ENCODE peak calls at places on chromosomes 12 and 14, in ten cellular contexts. One of them, this sample, is unnamed. For H3K4me1, the result is how much of the 10 kb centered on the place peaks cover.

GRCh38 chr14:85061256-85061655 is 468.7 kb upstream of the FLRT2 start:
- DNase-seq in transverse colon: no peak
- DNase-seq in HepG2: no peak
- DNase-seq in suprapubic skin: no peak
- DNase-seq in stomach: no peak
- DNase-seq in K562: no peak
- DNase-seq in uterus: no peak
- DNase-seq in esophagus squamous epithelium: no peak
- DNase-seq in gastrocnemius medialis: no peak
- DNase-seq in HCT116: no peak
- DNase-seq in this sample: no peak

GRCh38 chr12:24864796-24865125 is 84.1 kb downstream of the BCAT1 start:
- DNase-seq in K562: no peak
- DNase-seq in gastrocnemius medialis: no peak
- DNase-seq in stomach: no peak
- DNase-seq in suprapubic skin: no peak
- DNase-seq in esophagus squamous epithelium: no peak
- DNase-seq in HepG2: no peak
- DNase-seq in HCT116: no peak
- DNase-seq in uterus: no peak
- DNase-seq in transverse colon: no peak
- DNase-seq in this sample: no peak

GRCh38 chr14:66099931-66100330 is 386.2 kb upstream of the CCDC196 start:
- DNase-seq in HepG2: no peak
- DNase-seq in suprapubic skin: no peak
- DNase-seq in esophagus squamous epithelium: no peak
- DNase-seq in transverse colon: no peak
- DNase-seq in gastrocnemius medialis: no peak
- DNase-seq in stomach: no peak
- DNase-seq in uterus: no peak
- DNase-seq in K562: no peak
- DNase-seq in HCT116: no peak
- DNase-seq in this sample: no peak

GRCh38 chr12:124949066-124949465 is 34.6 kb upstream of the UBC start:
- DNase-seq in stomach: no peak
- DNase-seq in K562: no peak
- DNase-seq in HepG2: no peak
- DNase-seq in gastrocnemius medialis: no peak
- DNase-seq in transverse colon: no peak
- DNase-seq in uterus: no peak
- DNase-seq in esophagus squamous epithelium: no peak
- DNase-seq in HCT116: no peak
- DNase-seq in suprapubic skin: no peak
- DNase-seq in this sample: no peak

GRCh38 chr12:26293612-26294011 is 98.2 kb downstream of the SSPN start:
- DNase-seq in gastrocnemius medialis: no peak
- DNase-seq in stomach: no peak
- DNase-seq in HepG2: no peak
- DNase-seq in HCT116: no peak
- DNase-seq in esophagus squamous epithelium: no peak
- DNase-seq in suprapubic skin: no peak
- DNase-seq in K562: no peak
- DNase-seq in transverse colon: no peak
- DNase-seq in uterus: no peak
- DNase-seq in this sample: no peak

GRCh38 chr14:25136811-25137210 is 86.9 kb upstream of the STXBP6 start:
- DNase-seq in stomach: no peak
- DNase-seq in K562: no peak
- DNase-seq in HepG2: no peak
- DNase-seq in uterus: no peak
- DNase-seq in HCT116: no peak
- DNase-seq in transverse colon: no peak
- DNase-seq in esophagus squamous epithelium: no peak
- DNase-seq in suprapubic skin: no peak
- DNase-seq in gastrocnemius medialis: no peak
- DNase-seq in this sample: no peak

GRCh38 chr12:122928033-122928890 is 32.3 kb upstream of the VPS37B start:
- DNase-seq in suprapubic skin: no peak
- DNase-seq in gastrocnemius medialis: no peak
- DNase-seq in esophagus squamous epithelium: no peak
- DNase-seq in K562: no peak
- DNase-seq in stomach: no peak
- DNase-seq in transverse colon: no peak
- DNase-seq in HepG2: no peak
- DNase-seq in HCT116: no peak
- DNase-seq in uterus: no peak
- DNase-seq in this sample: no peak

GRCh38 chr14:69090187-69090789 is 62.6 kb downstream of the DCAF5 start:
- DNase-seq in HCT116: peak
- DNase-seq in K562: peak
- DNase-seq in uterus: no peak
- DNase-seq in gastrocnemius medialis: no peak
- DNase-seq in suprapubic skin: no peak
- DNase-seq in HepG2: peak
- DNase-seq in esophagus squamous epithelium: no peak
- DNase-seq in transverse colon: peak
- DNase-seq in stomach: no peak
- DNase-seq in this sample: peak

DNA sequence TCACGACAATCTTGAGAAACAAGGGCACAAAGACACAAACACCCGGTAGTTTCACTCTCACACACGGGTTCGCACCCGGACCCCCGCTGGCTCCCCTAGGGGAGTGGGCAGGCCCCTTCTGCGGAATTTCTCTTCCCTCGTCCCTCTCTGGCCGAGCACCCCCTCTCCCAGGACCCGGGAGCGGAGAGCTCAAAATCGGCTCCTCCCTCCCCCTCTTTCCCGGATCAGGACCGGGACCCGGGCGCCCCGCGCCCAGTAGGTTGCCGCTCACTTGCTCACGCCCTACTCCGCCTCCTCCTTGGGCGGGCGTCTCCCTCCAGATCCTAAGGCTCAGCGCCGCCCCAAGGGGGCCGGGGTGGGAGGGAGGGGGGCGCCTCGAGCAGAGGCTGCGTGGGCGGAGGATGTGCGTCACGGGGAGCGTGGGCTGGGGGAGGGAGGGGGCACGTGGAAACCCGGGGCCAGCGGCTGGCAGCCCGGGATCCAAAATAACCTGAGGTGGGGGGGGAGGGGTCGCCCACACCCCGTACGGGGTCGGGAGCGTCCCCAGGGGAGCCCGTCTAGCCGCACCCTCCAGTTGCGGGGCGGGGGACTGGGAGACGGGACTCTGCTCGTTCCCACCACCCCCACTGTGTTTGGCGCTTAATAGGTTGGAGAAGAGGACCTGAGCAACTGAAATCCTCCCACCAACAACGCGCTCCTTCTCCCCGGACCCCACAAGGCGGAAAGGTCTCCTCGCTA is 1.8 kb upstream of the NAB2 start:
- DNase-seq in stomach: peak
- DNase-seq in gastrocnemius medialis: peak
- DNase-seq in HCT116: peak
- DNase-seq in esophagus squamous epithelium: peak
- DNase-seq in K562: peak
- DNase-seq in HepG2: no peak
- DNase-seq in uterus: peak
- DNase-seq in transverse colon: peak
- DNase-seq in suprapubic skin: peak
- DNase-seq in this sample: peak
- TF ChIP-seq POLR2A in stomach: no peak
- TF ChIP-seq POLR2A in gastrocnemius medialis: peak
- TF ChIP-seq POLR2A in HCT116: no peak
- TF ChIP-seq POLR2A in esophagus squamous epithelium: no peak
- TF ChIP-seq POLR2A in K562: peak
- TF ChIP-seq POLR2A in HepG2: no peak
- TF ChIP-seq POLR2A in uterus: peak
- TF ChIP-seq POLR2A in transverse colon: peak
- TF ChIP-seq POLR2A in suprapubic skin: no peak
- TF ChIP-seq POLR2A in this sample: peak

GRCh38 chr12:71704920-71705319 is 19.0 kb downstream of the TMEM19 start:
- DNase-seq in gastrocnemius medialis: no peak
- DNase-seq in esophagus squamous epithelium: no peak
- DNase-seq in transverse colon: no peak
- DNase-seq in stomach: no peak
- DNase-seq in HepG2: no peak
- DNase-seq in K562: no peak
- DNase-seq in suprapubic skin: no peak
- DNase-seq in HCT116: no peak
- DNase-seq in uterus: no peak
- DNase-seq in this sample: no peak

GRCh38 chr12:71708658-71709057 is 22.8 kb downstream of the TMEM19 start:
- DNase-seq in gastrocnemius medialis: no peak
- DNase-seq in HepG2: no peak
- DNase-seq in uterus: no peak
- DNase-seq in K562: no peak
- DNase-seq in suprapubic skin: no peak
- DNase-seq in HCT116: no peak
- DNase-seq in esophagus squamous epithelium: no peak
- DNase-seq in stomach: no peak
- DNase-seq in transverse colon: no peak
- DNase-seq in this sample: no peak

DNA sequence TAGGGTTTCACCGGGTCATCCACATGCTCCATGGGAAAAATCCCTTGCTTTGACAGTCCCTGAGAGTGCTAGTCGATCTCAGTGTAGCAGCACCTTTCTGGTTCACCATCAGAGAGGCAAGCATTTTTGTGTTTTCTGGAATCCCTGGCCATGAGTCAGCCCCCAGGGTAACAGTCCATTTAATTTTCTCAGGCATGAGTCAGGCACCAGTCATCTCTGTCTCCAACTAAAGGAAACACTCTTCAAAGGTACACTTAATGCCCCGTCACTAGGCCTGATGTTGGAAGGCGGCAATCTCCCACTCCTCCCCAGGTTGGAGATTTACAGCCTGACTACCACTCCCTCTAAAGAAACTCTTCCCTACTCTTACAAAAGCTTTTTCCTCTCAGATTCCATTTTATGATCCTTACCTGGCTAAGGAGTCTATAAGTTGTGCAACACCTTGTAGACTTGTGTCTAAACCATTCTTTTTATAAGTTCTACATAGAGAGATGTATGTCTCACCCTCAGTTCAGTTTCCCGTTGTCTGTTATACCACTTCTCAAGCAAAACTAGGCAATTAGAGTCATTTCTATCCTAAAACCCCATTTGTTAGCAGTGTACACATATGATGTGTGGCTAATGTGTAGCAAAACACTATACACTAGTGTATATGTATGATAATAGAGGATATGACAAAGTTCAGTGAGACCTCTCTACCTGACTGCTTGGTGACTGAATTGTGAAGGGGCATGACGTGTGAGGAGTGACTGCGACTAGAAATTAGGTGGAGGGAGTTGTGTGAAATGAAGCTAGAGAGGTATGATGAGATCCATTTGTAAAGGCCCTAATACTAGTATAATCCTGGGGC is 24.6 kb downstream of the TMEM19 start:
- DNase-seq in K562: no peak
- DNase-seq in suprapubic skin: no peak
- DNase-seq in HepG2: peak
- DNase-seq in HCT116: peak
- DNase-seq in uterus: no peak
- DNase-seq in esophagus squamous epithelium: no peak
- DNase-seq in gastrocnemius medialis: no peak
- DNase-seq in transverse colon: no peak
- DNase-seq in stomach: no peak
- DNase-seq in this sample: no peak
- H3K27ac ChIP-seq in K562: no peak
- H3K27ac ChIP-seq in suprapubic skin: no peak
- H3K27ac ChIP-seq in HepG2: no peak
- H3K27ac ChIP-seq in HCT116: peak
- H3K27ac ChIP-seq in uterus: no peak
- H3K27ac ChIP-seq in esophagus squamous epithelium: peak
- H3K27ac ChIP-seq in gastrocnemius medialis: no peak
- H3K27ac ChIP-seq in transverse colon: no peak
- H3K27ac ChIP-seq in stomach: no peak
- H3K27ac ChIP-seq in this sample: no peak

GRCh38 chr12:54046809-54047159 is 6.9 kb upstream of the HOXC4 start:
- DNase-seq in gastrocnemius medialis: no peak
- DNase-seq in transverse colon: no peak
- DNase-seq in HCT116: no peak
- DNase-seq in esophagus squamous epithelium: no peak
- DNase-seq in uterus: no peak
- DNase-seq in stomach: no peak
- DNase-seq in K562: no peak
- DNase-seq in suprapubic skin: no peak
- DNase-seq in HepG2: no peak
- DNase-seq in this sample: no peak

GRCh38 chr12:54044425-54045093 is 9.1 kb upstream of the HOXC4 start:
- DNase-seq in esophagus squamous epithelium: no peak
- DNase-seq in stomach: no peak
- DNase-seq in transverse colon: no peak
- DNase-seq in HCT116: no peak
- DNase-seq in gastrocnemius medialis: no peak
- DNase-seq in HepG2: no peak
- DNase-seq in uterus: no peak
- DNase-seq in K562: no peak
- DNase-seq in suprapubic skin: no peak
- DNase-seq in this sample: no peak

GRCh38 chr12:54047964-54048303 is 5.7 kb upstream of the HOXC4 start:
- DNase-seq in stomach: no peak
- DNase-seq in uterus: no peak
- DNase-seq in esophagus squamous epithelium: no peak
- DNase-seq in gastrocnemius medialis: no peak
- DNase-seq in HCT116: no peak
- DNase-seq in transverse colon: no peak
- DNase-seq in K562: no peak
- DNase-seq in suprapubic skin: no peak
- DNase-seq in HepG2: no peak
- DNase-seq in this sample: no peak

GRCh38 chr12:54047160-54047963 is 6.3 kb upstream of the HOXC4 start:
- DNase-seq in esophagus squamous epithelium: no peak
- DNase-seq in uterus: no peak
- DNase-seq in transverse colon: no peak
- DNase-seq in suprapubic skin: no peak
- DNase-seq in HCT116: no peak
- DNase-seq in K562: no peak
- DNase-seq in stomach: no peak
- DNase-seq in HepG2: no peak
- DNase-seq in gastrocnemius medialis: no peak
- DNase-seq in this sample: no peak

DNA sequence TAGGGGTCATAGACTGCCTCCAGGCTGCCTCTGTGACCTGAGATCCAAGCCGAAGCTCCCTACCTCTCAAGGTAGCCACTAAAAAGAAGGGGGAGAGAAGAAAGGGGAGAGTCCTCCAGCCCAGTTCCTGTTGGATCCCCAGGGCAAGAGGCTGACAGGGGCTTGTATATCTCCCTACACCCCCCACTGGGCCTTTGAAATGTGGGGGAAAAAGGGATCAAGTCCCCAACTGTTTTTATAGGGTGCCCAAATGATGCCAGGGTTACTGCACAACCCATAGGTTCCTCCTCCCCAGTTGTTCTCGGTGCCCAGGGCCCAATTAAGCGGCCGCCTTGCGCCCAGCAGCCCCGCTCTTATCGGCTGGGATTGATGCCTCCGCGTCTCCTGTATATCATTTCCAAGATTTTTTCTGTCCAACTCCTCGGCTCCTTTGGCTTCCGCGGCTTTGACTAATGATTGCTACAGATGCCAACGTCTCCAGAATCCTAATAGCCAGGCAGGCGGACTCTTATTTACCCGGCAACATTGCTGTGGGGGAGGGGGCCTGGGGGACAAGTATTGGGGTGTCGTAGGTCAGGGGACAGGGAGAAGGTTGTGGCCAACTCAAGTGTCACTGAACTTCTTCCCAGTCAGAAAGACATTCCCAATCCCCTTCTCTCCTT is 7.6 kb upstream of the HOXC4 start:
- DNase-seq in gastrocnemius medialis: no peak
- DNase-seq in uterus: no peak
- DNase-seq in K562: no peak
- DNase-seq in HepG2: no peak
- DNase-seq in suprapubic skin: no peak
- DNase-seq in transverse colon: no peak
- DNase-seq in HCT116: no peak
- DNase-seq in stomach: no peak
- DNase-seq in esophagus squamous epithelium: no peak
- DNase-seq in this sample: no peak
- H3K4me1 ChIP-seq in gastrocnemius medialis: under half
- H3K4me1 ChIP-seq in uterus: under half
- H3K4me1 ChIP-seq in K562: under half
- H3K4me1 ChIP-seq in HepG2: under half
- H3K4me1 ChIP-seq in suprapubic skin: under half
- H3K4me1 ChIP-seq in transverse colon: under half
- H3K4me1 ChIP-seq in HCT116: under half
- H3K4me1 ChIP-seq in stomach: under half
- H3K4me1 ChIP-seq in esophagus squamous epithelium: half or more
- H3K4me1 ChIP-seq in this sample: under half

DNA sequence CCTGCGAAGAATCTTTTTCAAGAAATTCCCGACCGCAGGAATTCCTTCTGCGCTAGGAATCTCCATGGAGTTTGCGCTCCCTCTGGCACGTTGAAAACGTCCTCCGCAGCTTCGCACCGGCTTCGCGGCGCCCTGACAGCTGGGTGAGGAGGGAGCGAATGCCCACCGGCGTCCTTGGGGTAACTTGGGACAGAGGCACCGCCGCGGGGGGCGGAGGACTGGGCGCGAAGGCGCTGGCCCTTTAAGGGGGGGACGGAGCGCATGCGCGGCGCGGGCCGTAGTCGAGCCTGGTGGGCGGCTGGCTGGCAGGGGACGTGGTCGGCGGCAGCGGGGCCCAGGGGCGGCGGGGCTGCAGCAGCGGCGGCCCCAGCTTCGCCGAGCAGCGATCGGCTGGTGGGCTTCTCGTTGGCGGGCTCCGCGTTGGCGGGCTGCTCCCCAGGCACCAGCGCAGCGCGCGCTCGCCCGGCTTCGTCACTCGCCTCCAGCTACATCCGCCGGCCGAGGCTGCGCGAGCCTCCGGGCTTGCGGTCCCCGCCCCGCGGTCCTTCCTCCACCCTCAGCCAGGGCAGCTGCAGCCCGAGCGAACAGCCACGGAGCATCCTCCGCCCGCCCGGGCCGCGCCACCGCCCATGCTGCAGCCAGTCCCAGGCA is at the start of gene VASH1:
- DNase-seq in HCT116: peak
- DNase-seq in HepG2: no peak
- DNase-seq in uterus: peak
- DNase-seq in K562: peak
- DNase-seq in esophagus squamous epithelium: no peak
- DNase-seq in gastrocnemius medialis: no peak
- DNase-seq in transverse colon: peak
- DNase-seq in stomach: peak
- DNase-seq in suprapubic skin: peak
- DNase-seq in this sample: peak
- TF ChIP-seq POLR2A in HCT116: peak
- TF ChIP-seq POLR2A in HepG2: no peak
- TF ChIP-seq POLR2A in uterus: no peak
- TF ChIP-seq POLR2A in K562: no peak
- TF ChIP-seq POLR2A in esophagus squamous epithelium: no peak
- TF ChIP-seq POLR2A in gastrocnemius medialis: no peak
- TF ChIP-seq POLR2A in transverse colon: no peak
- TF ChIP-seq POLR2A in stomach: no peak
- TF ChIP-seq POLR2A in suprapubic skin: no peak
- TF ChIP-seq POLR2A in this sample: no peak